ENCODE peak calls at places on chromosomes 5 and 9, in nine cellular contexts. One of them, this sample, is unnamed.

GRCh38 chr5:83780681-83781080 is 60.0 kb upstream of the HAPLN1 start:
- DNase-seq in tibial nerve: no peak
- DNase-seq in GM12891: no peak
- DNase-seq in lower leg skin: no peak
- DNase-seq in heart left ventricle: no peak
- DNase-seq in body of pancreas: no peak
- DNase-seq in IMR-90: no peak
- DNase-seq in transverse colon: no peak
- DNase-seq in endothelial cell of umbilical vein: no peak
- DNase-seq in this sample: no peak

GRCh38 chr5:175092691-175093090 is 351.3 kb downstream of the DRD1 start:
- DNase-seq in transverse colon: no peak
- DNase-seq in endothelial cell of umbilical vein: no peak
- DNase-seq in heart left ventricle: no peak
- DNase-seq in GM12891: no peak
- DNase-seq in lower leg skin: no peak
- DNase-seq in body of pancreas: no peak
- DNase-seq in tibial nerve: no peak
- DNase-seq in IMR-90: no peak
- DNase-seq in this sample: no peak

GRCh38 chr5:103340717-103341397 is 82.3 kb downstream of the MACIR start:
- DNase-seq in heart left ventricle: no peak
- DNase-seq in IMR-90: peak
- DNase-seq in body of pancreas: no peak
- DNase-seq in tibial nerve: no peak
- DNase-seq in endothelial cell of umbilical vein: peak
- DNase-seq in transverse colon: no peak
- DNase-seq in lower leg skin: no peak
- DNase-seq in GM12891: peak
- DNase-seq in this sample: no peak

GRCh38 chr5:58904737-58905136 is 321.9 kb downstream of the RAB3C start:
- DNase-seq in tibial nerve: no peak
- DNase-seq in body of pancreas: no peak
- DNase-seq in endothelial cell of umbilical vein: no peak
- DNase-seq in GM12891: no peak
- DNase-seq in heart left ventricle: no peak
- DNase-seq in lower leg skin: no peak
- DNase-seq in IMR-90: no peak
- DNase-seq in transverse colon: no peak
- DNase-seq in this sample: no peak

GRCh38 chr5:40518511-40518917 is 161.2 kb upstream of the PTGER4 start:
- DNase-seq in IMR-90: peak
- DNase-seq in GM12891: no peak
- DNase-seq in tibial nerve: no peak
- DNase-seq in heart left ventricle: no peak
- DNase-seq in lower leg skin: no peak
- DNase-seq in endothelial cell of umbilical vein: no peak
- DNase-seq in body of pancreas: peak
- DNase-seq in transverse colon: no peak
- DNase-seq in this sample: peak

GRCh38 chr5:88045146-88045545 is 223.5 kb downstream of the TMEM161B start:
- DNase-seq in IMR-90: no peak
- DNase-seq in GM12891: no peak
- DNase-seq in endothelial cell of umbilical vein: no peak
- DNase-seq in tibial nerve: no peak
- DNase-seq in body of pancreas: no peak
- DNase-seq in transverse colon: no peak
- DNase-seq in heart left ventricle: no peak
- DNase-seq in lower leg skin: no peak
- DNase-seq in this sample: no peak

GRCh38 chr9:75967556-75967955 is 77.1 kb downstream of the PCSK5 start:
- DNase-seq in endothelial cell of umbilical vein: no peak
- DNase-seq in heart left ventricle: no peak
- DNase-seq in body of pancreas: no peak
- DNase-seq in transverse colon: no peak
- DNase-seq in GM12891: no peak
- DNase-seq in lower leg skin: no peak
- DNase-seq in tibial nerve: no peak
- DNase-seq in IMR-90: no peak
- DNase-seq in this sample: no peak

GRCh38 chr9:70362952-70363351 is 51.5 kb downstream of the KLF9 start:
- DNase-seq in IMR-90: peak
- DNase-seq in transverse colon: no peak
- DNase-seq in endothelial cell of umbilical vein: no peak
- DNase-seq in GM12891: no peak
- DNase-seq in lower leg skin: no peak
- DNase-seq in tibial nerve: no peak
- DNase-seq in body of pancreas: no peak
- DNase-seq in heart left ventricle: no peak
- DNase-seq in this sample: no peak

DNA sequence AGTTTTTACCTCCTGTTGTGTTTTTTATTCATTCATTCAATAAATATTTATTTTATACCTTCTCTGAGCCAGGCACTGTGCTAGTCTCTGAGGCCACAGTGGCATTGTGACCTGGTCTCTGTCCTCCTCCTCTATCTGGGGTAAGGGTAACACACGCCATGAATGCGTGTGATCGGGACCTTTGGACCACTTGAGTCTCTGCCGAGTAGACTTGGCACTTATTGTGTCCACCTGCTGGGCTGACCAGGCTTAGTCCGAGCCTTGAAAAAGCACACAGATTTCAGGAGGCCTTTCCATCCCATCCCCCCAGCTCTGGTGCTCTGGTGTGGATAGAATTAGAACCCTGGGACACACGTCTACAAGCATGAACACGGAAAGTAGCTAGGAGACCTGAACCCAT is 58.7 kb downstream of the ERGIC1 start:
- DNase-seq in body of pancreas: no peak
- DNase-seq in heart left ventricle: no peak
- DNase-seq in IMR-90: no peak
- DNase-seq in endothelial cell of umbilical vein: no peak
- DNase-seq in transverse colon: no peak
- DNase-seq in GM12891: no peak
- DNase-seq in tibial nerve: no peak
- DNase-seq in lower leg skin: no peak
- DNase-seq in this sample: no peak
- TF ChIP-seq POLR2A in body of pancreas: no peak
- TF ChIP-seq POLR2A in heart left ventricle: no peak
- TF ChIP-seq POLR2A in IMR-90: no peak
- TF ChIP-seq POLR2A in endothelial cell of umbilical vein: no peak
- TF ChIP-seq POLR2A in transverse colon: no peak
- TF ChIP-seq POLR2A in GM12891: no peak
- TF ChIP-seq POLR2A in tibial nerve: no peak
- TF ChIP-seq POLR2A in lower leg skin: no peak
- TF ChIP-seq POLR2A in this sample: no peak

GRCh38 chr5:132493821-132494220 is 3.2 kb upstream of the IRF1 start:
- DNase-seq in IMR-90: no peak
- DNase-seq in transverse colon: no peak
- DNase-seq in GM12891: no peak
- DNase-seq in heart left ventricle: peak
- DNase-seq in endothelial cell of umbilical vein: no peak
- DNase-seq in lower leg skin: peak
- DNase-seq in tibial nerve: peak
- DNase-seq in body of pancreas: no peak
- DNase-seq in this sample: no peak

GRCh38 chr5:132495063-132495671 is 4.6 kb upstream of the IRF1 start:
- DNase-seq in body of pancreas: no peak
- DNase-seq in transverse colon: peak
- DNase-seq in endothelial cell of umbilical vein: no peak
- DNase-seq in lower leg skin: peak
- DNase-seq in tibial nerve: peak
- DNase-seq in GM12891: no peak
- DNase-seq in heart left ventricle: peak
- DNase-seq in IMR-90: no peak
- DNase-seq in this sample: no peak

GRCh38 chr5:132496631-132497487 is 6.3 kb upstream of the IRF1 start:
- DNase-seq in IMR-90: peak
- DNase-seq in tibial nerve: peak
- DNase-seq in endothelial cell of umbilical vein: peak
- DNase-seq in transverse colon: peak
- DNase-seq in lower leg skin: peak
- DNase-seq in heart left ventricle: peak
- DNase-seq in body of pancreas: peak
- DNase-seq in GM12891: peak
- DNase-seq in this sample: peak

GRCh38 chr5:132497488-132497997 is 7.0 kb upstream of the IRF1 start:
- DNase-seq in tibial nerve: peak
- DNase-seq in IMR-90: peak
- DNase-seq in transverse colon: peak
- DNase-seq in body of pancreas: peak
- DNase-seq in GM12891: no peak
- DNase-seq in endothelial cell of umbilical vein: peak
- DNase-seq in lower leg skin: peak
- DNase-seq in heart left ventricle: peak
- DNase-seq in this sample: peak

DNA sequence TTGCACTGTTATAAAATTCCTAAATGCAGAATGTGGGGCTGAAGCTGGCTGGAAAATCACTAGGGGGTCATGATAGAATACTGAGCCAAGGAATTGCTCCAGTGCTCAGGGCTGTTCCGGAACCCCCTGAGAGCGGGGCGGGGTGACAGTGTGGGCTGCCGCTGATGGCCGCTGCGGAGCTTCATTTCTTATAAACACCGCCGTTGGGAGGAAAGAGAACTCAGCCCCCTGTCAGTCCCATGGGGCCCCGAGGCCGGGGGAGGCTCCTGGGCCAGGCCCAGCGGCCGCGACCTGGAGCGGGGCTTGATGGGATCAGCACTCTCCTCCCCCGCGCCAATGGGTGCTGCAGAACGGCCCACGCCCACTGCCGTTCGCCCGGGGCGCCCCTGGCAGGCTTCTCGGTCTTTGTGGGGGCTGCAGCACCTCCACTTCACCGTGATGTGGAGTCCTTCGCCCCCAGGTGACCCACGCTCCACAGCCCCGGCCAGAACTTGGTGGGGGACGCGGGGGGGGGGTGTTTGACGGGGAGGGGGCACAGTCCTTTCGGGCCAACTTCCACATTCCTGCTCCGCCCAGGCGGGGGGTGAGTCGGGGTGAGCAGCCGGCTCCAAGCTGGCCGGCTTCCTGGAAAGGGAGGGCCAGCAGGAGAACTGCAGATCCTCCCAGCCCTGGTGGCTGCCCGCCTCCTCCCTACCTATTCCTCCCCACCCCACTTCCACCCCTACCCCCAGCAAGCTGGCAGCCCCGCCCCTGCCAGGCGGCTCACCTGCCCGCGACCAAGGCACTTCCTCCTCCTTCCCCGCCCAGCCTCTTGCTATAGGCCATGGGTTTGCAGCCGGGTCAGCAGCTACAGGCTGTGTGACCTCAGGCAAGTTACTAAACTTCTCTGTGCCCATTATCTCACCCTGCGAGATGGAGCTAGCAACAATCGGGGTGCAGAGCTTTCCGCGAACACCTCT is 5.4 kb upstream of the IRF1 start:
- DNase-seq in IMR-90: peak
- DNase-seq in endothelial cell of umbilical vein: peak
- DNase-seq in GM12891: peak
- DNase-seq in body of pancreas: peak
- DNase-seq in tibial nerve: peak
- DNase-seq in transverse colon: peak
- DNase-seq in lower leg skin: peak
- DNase-seq in heart left ventricle: peak
- DNase-seq in this sample: peak
- TF ChIP-seq POLR2A in IMR-90: no peak
- TF ChIP-seq POLR2A in endothelial cell of umbilical vein: peak
- TF ChIP-seq POLR2A in GM12891: no peak
- TF ChIP-seq POLR2A in body of pancreas: no peak
- TF ChIP-seq POLR2A in tibial nerve: no peak
- TF ChIP-seq POLR2A in transverse colon: peak
- TF ChIP-seq POLR2A in lower leg skin: no peak
- TF ChIP-seq POLR2A in heart left ventricle: peak
- TF ChIP-seq POLR2A in this sample: peak

GRCh38 chr5:137260820-137261541 is 238.1 kb downstream of the SPOCK1 start:
- DNase-seq in lower leg skin: peak
- DNase-seq in IMR-90: no peak
- DNase-seq in GM12891: no peak
- DNase-seq in endothelial cell of umbilical vein: no peak
- DNase-seq in tibial nerve: no peak
- DNase-seq in transverse colon: no peak
- DNase-seq in heart left ventricle: no peak
- DNase-seq in body of pancreas: no peak
- DNase-seq in this sample: no peak
- TF ChIP-seq POLR2A in lower leg skin: no peak
- TF ChIP-seq POLR2A in IMR-90: no peak
- TF ChIP-seq POLR2A in GM12891: no peak
- TF ChIP-seq POLR2A in endothelial cell of umbilical vein: no peak
- TF ChIP-seq POLR2A in tibial nerve: no peak
- TF ChIP-seq POLR2A in transverse colon: no peak
- TF ChIP-seq POLR2A in heart left ventricle: no peak
- TF ChIP-seq POLR2A in body of pancreas: no peak
- TF ChIP-seq POLR2A in this sample: no peak

GRCh38 chr5:150780816-150781221 is 2.3 kb downstream of the SMIM3 start:
- DNase-seq in lower leg skin: no peak
- DNase-seq in tibial nerve: no peak
- DNase-seq in GM12891: no peak
- DNase-seq in body of pancreas: no peak
- DNase-seq in endothelial cell of umbilical vein: no peak
- DNase-seq in IMR-90: peak
- DNase-seq in transverse colon: peak
- DNase-seq in heart left ventricle: no peak
- DNase-seq in this sample: no peak

GRCh38 chr5:150783422-150783928 is 4.9 kb downstream of the SMIM3 start:
- DNase-seq in endothelial cell of umbilical vein: peak
- DNase-seq in body of pancreas: peak
- DNase-seq in tibial nerve: peak
- DNase-seq in GM12891: no peak
- DNase-seq in transverse colon: peak
- DNase-seq in heart left ventricle: peak
- DNase-seq in lower leg skin: no peak
- DNase-seq in IMR-90: peak
- DNase-seq in this sample: no peak

GRCh38 chr5:150780180-150780692 is 1.7 kb downstream of the SMIM3 start:
- DNase-seq in transverse colon: peak
- DNase-seq in GM12891: no peak
- DNase-seq in lower leg skin: no peak
- DNase-seq in heart left ventricle: no peak
- DNase-seq in IMR-90: peak
- DNase-seq in endothelial cell of umbilical vein: no peak
- DNase-seq in tibial nerve: peak
- DNase-seq in body of pancreas: peak
- DNase-seq in this sample: no peak

GRCh38 chr5:150782850-150783249 is 4.3 kb downstream of the SMIM3 start:
- DNase-seq in transverse colon: no peak
- DNase-seq in body of pancreas: no peak
- DNase-seq in IMR-90: no peak
- DNase-seq in lower leg skin: no peak
- DNase-seq in heart left ventricle: no peak
- DNase-seq in GM12891: no peak
- DNase-seq in endothelial cell of umbilical vein: peak
- DNase-seq in tibial nerve: no peak
- DNase-seq in this sample: no peak

DNA sequence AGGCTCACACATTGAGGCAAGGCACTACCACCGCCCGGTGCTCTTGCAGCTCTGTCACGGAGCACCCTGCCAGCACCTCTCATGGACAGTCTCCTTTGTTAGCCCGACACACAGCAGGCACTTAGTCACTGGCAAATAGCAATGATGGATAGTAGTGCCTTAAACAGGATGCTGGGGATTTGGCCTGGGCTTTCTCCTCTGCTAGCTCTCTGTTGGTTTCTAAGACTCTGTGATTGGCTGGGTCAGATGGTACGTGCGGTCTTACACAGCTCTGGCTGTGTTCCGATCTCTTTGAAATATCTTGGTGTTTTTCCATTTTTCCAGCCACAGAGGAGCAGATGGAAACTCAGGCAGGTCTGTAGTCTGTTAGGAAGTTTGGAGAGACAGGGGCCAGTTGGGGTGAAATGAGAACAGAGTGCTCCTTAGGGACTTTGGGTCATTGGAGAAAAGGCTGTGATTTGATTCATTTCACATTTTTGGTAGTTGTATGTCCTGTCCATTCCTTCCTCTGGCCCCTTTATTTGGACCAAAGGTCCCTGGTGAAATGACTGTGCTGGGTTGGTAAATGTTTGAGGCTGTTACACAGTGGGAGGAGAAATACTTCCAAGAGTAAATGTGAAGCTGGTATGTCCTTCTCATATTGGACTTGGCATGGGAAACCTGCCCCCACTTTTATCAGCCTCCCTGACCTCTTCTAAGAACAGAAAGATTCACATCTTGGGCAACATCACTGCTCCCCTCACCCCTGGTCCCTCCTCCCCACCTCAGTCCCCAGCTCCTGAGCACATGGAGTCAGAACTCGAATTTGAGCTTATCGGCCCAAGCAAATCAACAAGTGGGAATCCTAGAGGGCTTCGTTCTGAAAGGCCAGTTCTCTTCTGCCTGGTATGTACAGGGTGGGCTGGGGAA is 3.4 kb downstream of the SMIM3 start:
- DNase-seq in heart left ventricle: peak
- DNase-seq in body of pancreas: peak
- DNase-seq in transverse colon: peak
- DNase-seq in lower leg skin: no peak
- DNase-seq in tibial nerve: peak
- DNase-seq in GM12891: no peak
- DNase-seq in endothelial cell of umbilical vein: no peak
- DNase-seq in IMR-90: peak
- DNase-seq in this sample: peak
- TF ChIP-seq POLR2A in heart left ventricle: peak
- TF ChIP-seq POLR2A in body of pancreas: no peak
- TF ChIP-seq POLR2A in transverse colon: peak
- TF ChIP-seq POLR2A in lower leg skin: no peak
- TF ChIP-seq POLR2A in tibial nerve: no peak
- TF ChIP-seq POLR2A in GM12891: no peak
- TF ChIP-seq POLR2A in endothelial cell of umbilical vein: no peak
- TF ChIP-seq POLR2A in IMR-90: peak
- TF ChIP-seq POLR2A in this sample: peak